ENCODE peak calls at places on chromosomes 2 and 18, in four cellular contexts. D is endothelial cell, E is astrocyte of the cerebellum, T is nephron progenitor cell. K is an unnamed sample.

GRCh38 chr2:15976334-15976733 is 36.0 kb downstream of the MYCN start:
- DNase-seq in D (no peak), E (no peak), T (no peak), K (no peak)

GRCh38 chr2:61439241-61440002 is 31.5 kb downstream of the USP34 start:
- DNase-seq in D (no peak), E (no peak), T (no peak), K (no peak)

GRCh38 chr2:17976871-17977746 is 98.6 kb downstream of the KCNS3 start:
- DNase-seq in D (no peak), E (peak; percentile 99), T (no peak), K (peak; percentile 100)

GRCh38 chr2:10911291-10912075 is at the start of gene KCNF1:
- DNase-seq in D (peak; percentile 70), E (peak; percentile 35), T (peak; percentile 71), K (peak; percentile 40)

GRCh38 chr2:100972452-100972851 is 29.6 kb upstream of the RPL31 start:
- DNase-seq in D (no peak), E (no peak), T (no peak), K (no peak)

GRCh38 chr2:60512063-60512622 is 41.3 kb downstream of the BCL11A start:
- DNase-seq in D (no peak), E (no peak), T (no peak), K (no peak)

GRCh38 chr2:121075641-121076500 is 209.1 kb downstream of the TFCP2L1 start:
- DNase-seq in D (no peak), E (no peak), T (no peak), K (no peak)

GRCh38 chr2:38652431-38653273 is 13.3 kb upstream of the GALM start:
- DNase-seq in D (no peak), E (no peak), T (no peak), K (no peak)

GRCh38 chr2:168033966-168034365 is 213.4 kb downstream of the STK39 start:
- DNase-seq in D (no peak), E (no peak), T (no peak), K (no peak)

GRCh38 chr2:104812281-104812680 is 41.6 kb upstream of the POU3F3 start:
- DNase-seq in D (no peak), E (no peak), T (no peak), K (no peak)

GRCh38 chr2:127820080-127820668 is 9.2 kb upstream of the WDR33 start:
- DNase-seq in D (no peak), E (no peak), T (no peak), K (no peak)

GRCh38 chr2:49251766-49252165 is 97.5 kb upstream of the FSHR start:
- DNase-seq in D (no peak), E (peak; percentile 20), T (no peak), K (no peak)

GRCh38 chr2:111209045-111209514 is 88.4 kb downstream of the BCL2L11 start:
- DNase-seq in D (no peak), E (peak; percentile 85), T (no peak), K (no peak)

GRCh38 chr2:3627500-3628100 is 30.4 kb upstream of the ALLC start:
- DNase-seq in D (no peak), E (no peak), T (no peak), K (no peak)

GRCh38 chr2:43595603-43596412 is at the start of gene THADA:
- DNase-seq in D (peak; percentile 97), E (peak; percentile 98), T (peak; percentile 97), K (peak; percentile 98)

GRCh38 chr2:203451011-203451410 is 84.1 kb downstream of the RAPH1 start:
- DNase-seq in D (no peak), E (no peak), T (no peak), K (no peak)

GRCh38 chr18:22550366-22550765 is 132.7 kb upstream of the CTAGE1 start:
- DNase-seq in D (no peak), E (no peak), T (no peak), K (no peak)

GRCh38 chr2:27446057-27446456 is 3.9 kb downstream of the KRTCAP3 start:
- DNase-seq in D (no peak), E (no peak), T (no peak), K (no peak)

GRCh38 chr2:120939595-120940318 is 204.1 kb downstream of the GLI2 start:
- DNase-seq in D (no peak), E (peak; percentile 59), T (no peak), K (no peak)

GRCh38 chr18:74216661-74217110 is 68.4 kb downstream of the TIMM21 start:
- DNase-seq in D (no peak), E (no peak), T (no peak), K (no peak)

GRCh38 chr2:67954125-67954748 is 108.6 kb downstream of the C1D start:
- DNase-seq in D (no peak), E (no peak), T (no peak), K (peak; percentile 82)

GRCh38 chr2:208406474-208407451 is at the start of gene PTH2R:
- DNase-seq in D (peak; percentile 50), E (no peak), T (peak; percentile 60), K (no peak)

GRCh38 chr18:500556-501405 is at the start of gene COLEC12:
- DNase-seq in D (peak; percentile 61), E (no peak), T (peak; percentile 85), K (no peak)

GRCh38 chr2:83705146-83705545 is 753.9 kb downstream of the SUCLG1 start:
- DNase-seq in D (no peak), E (no peak), T (no peak), K (no peak)

GRCh38 chr18:75477913-75478312 is 50.4 kb upstream of the SMIM21 start:
- DNase-seq in D (no peak), E (no peak), T (no peak), K (no peak)

GRCh38 chr18:23263551-23264235 is 128.4 kb downstream of the CABLES1 start:
- DNase-seq in D (no peak), E (no peak), T (no peak), K (no peak)

GRCh38 chr18:42635378-42636048 is 480.0 kb downstream of the RIT2 start:
- DNase-seq in D (peak; percentile 5), E (no peak), T (no peak), K (no peak)

GRCh38 chr2:121969766-121970639 is 214.6 kb downstream of the TSN start:
- DNase-seq in D (no peak), E (no peak), T (no peak), K (no peak)

GRCh38 chr18:72638353-72638752 is 94.2 kb upstream of the CBLN2 start:
- DNase-seq in D (no peak), E (no peak), T (no peak), K (no peak)

GRCh38 chr2:84995826-84996225 is 24.9 kb downstream of the KCMF1 start:
- DNase-seq in D (no peak), E (no peak), T (no peak), K (no peak)

DNA sequence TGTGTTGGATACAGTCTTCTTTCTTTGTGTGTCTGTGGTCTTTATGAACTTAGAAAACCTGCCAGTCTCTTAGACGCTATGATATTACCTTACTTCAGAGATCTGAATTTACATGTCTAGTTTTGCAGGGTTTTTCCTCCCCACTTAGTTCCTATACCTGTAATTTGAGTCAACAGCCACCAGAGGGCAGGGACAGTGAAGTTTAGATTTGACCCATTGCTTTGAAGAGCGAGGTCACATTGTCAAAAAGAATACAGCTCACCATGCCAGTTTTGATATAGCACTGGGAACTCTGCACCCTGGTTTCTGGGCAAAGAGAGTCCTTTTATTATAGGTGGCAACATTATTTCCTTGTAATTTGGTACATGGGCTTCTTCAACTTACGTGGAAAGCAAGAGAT is 102.3 kb downstream of the MAPK4 start:
- DNase-seq in D (no peak), E (no peak), T (no peak), K (no peak)
- TF ChIP-seq CTCF in D (peak; percentile 62), E (peak; percentile 30), T (peak; percentile 60), K (peak; percentile 54)

GRCh38 chr2:99648906-99649606 is 159.2 kb upstream of the REV1 start:
- DNase-seq in D (no peak), E (no peak), T (no peak), K (no peak)

GRCh38 chr2:99645960-99646359 is 156.1 kb upstream of the REV1 start:
- DNase-seq in D (no peak), E (no peak), T (no peak), K (no peak)

GRCh38 chr2:99643824-99644787 is 154.3 kb upstream of the REV1 start:
- DNase-seq in D (no peak), E (no peak), T (no peak), K (peak; percentile 58)

GRCh38 chr2:99651930-99652670 is 162.3 kb upstream of the REV1 start:
- DNase-seq in D (no peak), E (no peak), T (no peak), K (no peak)

GRCh38 chr2:99648115-99648850 is 158.5 kb upstream of the REV1 start:
- DNase-seq in D (no peak), E (no peak), T (no peak), K (peak; percentile 79)
- TF ChIP-seq CTCF in D (no peak), E (no peak), T (no peak), K (peak; percentile 17)

GRCh38 chr18:9661564-9661963 is 46.5 kb upstream of the RAB31 start:
- DNase-seq in D (no peak), E (no peak), T (no peak), K (no peak)
- TF ChIP-seq CTCF in D (no peak), E (no peak), T (no peak), K (no peak)

GRCh38 chr2:205614965-205615364 is 67.3 kb upstream of the NRP2 start:
- DNase-seq in D (no peak), E (no peak), T (no peak), K (no peak)

GRCh38 chr2:205613970-205614559 is 68.2 kb upstream of the NRP2 start:
- DNase-seq in D (no peak), E (no peak), T (no peak), K (no peak)

GRCh38 chr2:205619600-205619999 is 62.7 kb upstream of the NRP2 start:
- DNase-seq in D (no peak), E (no peak), T (no peak), K (no peak)

GRCh38 chr2:205612661-205613060 is 69.6 kb upstream of the NRP2 start:
- DNase-seq in D (no peak), E (no peak), T (no peak), K (no peak)

DNA sequence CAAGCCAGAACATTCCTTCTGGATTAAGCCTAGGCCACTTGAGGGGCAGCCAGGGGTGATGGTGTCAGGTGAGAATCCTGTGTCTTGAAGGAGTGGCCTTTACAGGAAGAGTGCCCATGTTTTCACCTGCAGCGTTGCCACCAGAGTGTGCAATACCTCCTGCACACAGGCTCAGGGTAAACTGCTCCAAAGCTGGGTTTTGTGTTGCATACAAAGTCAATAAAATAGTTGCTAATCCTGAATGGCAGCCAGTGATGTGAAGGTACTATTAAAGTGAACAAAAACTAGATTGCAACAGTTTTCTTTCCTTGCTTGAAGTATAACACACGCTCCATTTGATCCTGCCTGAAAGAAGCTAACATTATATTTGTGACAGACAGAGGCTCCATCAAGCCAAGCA is 64.4 kb upstream of the NRP2 start:
- DNase-seq in D (no peak), E (no peak), T (no peak), K (peak; percentile 32)
- TF ChIP-seq CTCF in D (no peak), E (no peak), T (no peak), K (no peak)